ENCODE peak calls at places on chromosomes 16 and 17, in eight cellular contexts. X, Y, G, B, E, F, T and Z are unnamed samples.

GRCh38 chr17:21462259-21462658 is 86.1 kb downstream of the KCNJ12 start:
- DNase-seq in X (no peak), Y (no peak), G (no peak), B (peak; percentile 47), E (no peak), F (no peak), T (no peak), Z (no peak)

GRCh38 chr17:50850640-50851039 is 15.3 kb downstream of the WFIKKN2 start:
- DNase-seq in X (no peak), Y (no peak), G (no peak), B (no peak), E (no peak), F (no peak), T (no peak), Z (no peak)

GRCh38 chr16:84769416-84769815 is 50.4 kb upstream of the CRISPLD2 start:
- DNase-seq in X (no peak), Y (no peak), G (no peak), B (no peak), E (no peak), F (no peak), T (no peak), Z (no peak)

GRCh38 chr17:50060951-50061712 is 5.2 kb downstream of the ITGA3 start:
- DNase-seq in X (no peak), Y (peak; percentile 89), G (peak; percentile 46), B (no peak), E (peak; percentile 83), F (no peak), T (no peak), Z (peak; percentile 82)

GRCh38 chr16:58096249-58096648 is 32.9 kb downstream of the CFAP20 start:
- DNase-seq in X (no peak), Y (no peak), G (no peak), B (no peak), E (no peak), F (no peak), T (no peak), Z (no peak)

GRCh38 chr17:76707985-76708807 is 2.6 kb downstream of the MXRA7 start:
- DNase-seq in X (no peak), Y (no peak), G (peak; percentile 73), B (peak; percentile 92), E (peak; percentile 35), F (no peak), T (no peak), Z (no peak)

GRCh38 chr17:78736526-78737079 is 45.5 kb downstream of the CYTH1 start:
- DNase-seq in X (no peak), Y (no peak), G (no peak), B (peak; percentile 66), E (no peak), F (peak; percentile 19), T (peak; percentile 52), Z (peak; percentile 83)

GRCh38 chr17:74148446-74148845 is 55.0 kb upstream of the RPL38 start:
- DNase-seq in X (no peak), Y (no peak), G (no peak), B (peak; percentile 14), E (no peak), F (no peak), T (no peak), Z (no peak)

GRCh38 chr16:67558859-67559258 is 3.5 kb upstream of the CTCF start:
- DNase-seq in X (no peak), Y (no peak), G (no peak), B (no peak), E (no peak), F (no peak), T (no peak), Z (no peak)

GRCh38 chr17:64084086-64084939 is 45.6 kb downstream of the ERN1 start:
- DNase-seq in X (no peak), Y (peak; percentile 46), G (no peak), B (no peak), E (peak; percentile 69), F (no peak), T (no peak), Z (no peak)

GRCh38 chr17:13297198-13297597 is 279.4 kb upstream of the ELAC2 start:
- DNase-seq in X (no peak), Y (no peak), G (no peak), B (no peak), E (no peak), F (no peak), T (no peak), Z (no peak)

GRCh38 chr17:49193513-49194296 is 16.7 kb downstream of the GNGT2 start:
- DNase-seq in X (no peak), Y (peak; percentile 59), G (peak; percentile 37), B (peak; percentile 75), E (peak; percentile 76), F (no peak), T (no peak), Z (peak; percentile 82)

GRCh38 chr17:67245694-67246397 is 850 bp upstream of the HELZ start:
- DNase-seq in X (no peak), Y (no peak), G (no peak), B (peak; percentile 92), E (no peak), F (no peak), T (peak; percentile 33), Z (peak; percentile 64)

GRCh38 chr17:73595931-73596330 is 48.3 kb downstream of the SDK2 start:
- DNase-seq in X (no peak), Y (no peak), G (no peak), B (no peak), E (no peak), F (no peak), T (no peak), Z (no peak)

GRCh38 chr17:17783121-17783824 is 53.5 kb downstream of the SREBF1 start:
- DNase-seq in X (no peak), Y (peak; percentile 21), G (peak; percentile 78), B (peak; percentile 88), E (peak; percentile 47), F (no peak), T (peak; percentile 52), Z (no peak)

GRCh38 chr16:78376452-78376851 is 277.0 kb downstream of the WWOX start:
- DNase-seq in X (no peak), Y (no peak), G (no peak), B (no peak), E (no peak), F (no peak), T (no peak), Z (no peak)

GRCh38 chr16:87203060-87203656 is 114.0 kb downstream of the C16orf95 start:
- DNase-seq in X (peak; percentile 47), Y (peak; percentile 84), G (peak; percentile 23), B (peak; percentile 84), E (peak; percentile 86), F (no peak), T (peak; percentile 8), Z (no peak)

GRCh38 chr17:44968225-44969143 is at the start of gene C1QL1:
- DNase-seq in X (peak; percentile 74), Y (peak; percentile 84), G (peak; percentile 66), B (peak; percentile 99), E (peak; percentile 95), F (peak; percentile 68), T (peak; percentile 67), Z (peak; percentile 94)

GRCh38 chr17:32723310-32723955 is 153.5 kb downstream of the MYO1D start:
- DNase-seq in X (no peak), Y (peak; percentile 8), G (peak; percentile 12), B (no peak), E (peak; percentile 22), F (no peak), T (no peak), Z (no peak)